ENCODE peak calls at places on chromosome 1, in five cellular contexts. S, P, U, H and V are unnamed samples.

GRCh38 chr1:91553196-91553595 is 52.5 kb downstream of the CDC7 start:
- DNase-seq in P (no peak), H (no peak), S (peak), U (no peak), V (no peak)

GRCh38 chr1:55310517-55310927 is 95.4 kb upstream of the USP24 start:
- DNase-seq in P (no peak), U (no peak), S (peak), H (no peak), V (peak)

GRCh38 chr1:116131866-116132605 is 20.8 kb downstream of the MAB21L3 start:
- DNase-seq in P (no peak), S (no peak), U (no peak), H (no peak), V (no peak)

GRCh38 chr1:8873506-8874229 is 4.8 kb downstream of the ENO1 start:
- DNase-seq in H (no peak), S (peak), P (peak), U (peak), V (peak)

GRCh38 chr1:58789322-58789856 is 5.5 kb upstream of the JUN start:
- DNase-seq in S (no peak), U (no peak), H (no peak), P (no peak), V (no peak)

GRCh38 chr1:40595623-40596022 is 64.2 kb downstream of the ZNF684 start:
- DNase-seq in U (no peak), P (no peak), S (no peak), H (no peak), V (no peak)

GRCh38 chr1:56758135-56758534 is 61.1 kb downstream of the FYB2 start:
- DNase-seq in H (no peak), P (peak), S (no peak), U (no peak), V (no peak)

GRCh38 chr1:65681101-65681500 is 111.6 kb upstream of the PDE4B start:
- DNase-seq in P (no peak), H (no peak), U (no peak), S (peak), V (no peak)

GRCh38 chr1:237181731-237182317 is 139.8 kb downstream of the RYR2 start:
- DNase-seq in S (no peak), P (no peak), H (no peak), U (no peak), V (no peak)

GRCh38 chr1:53165408-53165961 is 23.0 kb upstream of the SLC1A7 start:
- DNase-seq in P (no peak), S (no peak), U (no peak), H (no peak), V (peak)

GRCh38 chr1:7641587-7642417 is 129.3 kb upstream of the VAMP3 start:
- DNase-seq in H (no peak), P (no peak), S (no peak), U (no peak), V (no peak)

GRCh38 chr1:105317976-105318375 is 1568.3 kb downstream of the AMY1C start:
- DNase-seq in U (no peak), H (no peak), S (no peak), P (no peak), V (no peak)

GRCh38 chr1:56963667-56964066 is 2.1 kb downstream of the C8B start:
- DNase-seq in U (no peak), P (no peak), H (no peak), S (no peak), V (no peak)

GRCh38 chr1:53260631-53261247 is 22.4 kb upstream of the MAGOH start:
- DNase-seq in U (no peak), S (no peak), H (no peak), P (no peak), V (no peak)

GRCh38 chr1:102191723-102192122 is 195.0 kb upstream of the OLFM3 start:
- DNase-seq in P (peak), H (peak), U (no peak), S (peak), V (no peak)

GRCh38 chr1:58773406-58773840 is 10.4 kb downstream of the JUN start:
- DNase-seq in S (peak), H (peak), U (no peak), P (peak), V (no peak)

GRCh38 chr1:6683434-6683833 is 18.2 kb downstream of the DNAJC11 start:
- DNase-seq in P (no peak), S (no peak), U (no peak), H (no peak), V (no peak)

GRCh38 chr1:168114845-168115244 is 21.9 kb downstream of the GPR161 start:
- DNase-seq in S (no peak), H (no peak), P (no peak), U (no peak), V (no peak)

GRCh38 chr1:75079535-75080290 is 54.5 kb upstream of the LHX8 start:
- DNase-seq in S (no peak), H (no peak), U (no peak), P (no peak), V (no peak)

GRCh38 chr1:245441699-245442098 is 286.9 kb downstream of the KIF26B start:
- DNase-seq in U (no peak), S (peak), H (no peak), P (no peak), V (no peak)

GRCh38 chr1:229781453-229781852 is 155.4 kb downstream of the URB2 start:
- DNase-seq in H (no peak), S (no peak), U (no peak), P (no peak), V (no peak)

GRCh38 chr1:100463809-100464424 is 74.0 kb upstream of the GPR88 start:
- DNase-seq in S (peak), H (peak), P (peak), U (peak), V (peak)

GRCh38 chr1:46456411-46456963 is 33.1 kb upstream of the DMBX1 start:
- DNase-seq in S (no peak), U (no peak), H (no peak), P (no peak), V (no peak)

GRCh38 chr1:155127105-155127671 is 488 bp upstream of the EFNA1 start:
- DNase-seq in U (no peak), H (no peak), P (peak), S (peak), V (no peak)

GRCh38 chr1:147391114-147391513 is 148.6 kb downstream of the CHD1L start:
- DNase-seq in P (no peak), U (no peak), S (no peak), H (no peak), V (no peak)

GRCh38 chr1:147384805-147385204 is 142.3 kb downstream of the CHD1L start:
- DNase-seq in P (no peak), S (no peak), U (no peak), H (no peak), V (no peak)

GRCh38 chr1:147390185-147390542 is 147.7 kb downstream of the CHD1L start:
- DNase-seq in P (no peak), H (no peak), U (no peak), S (no peak), V (no peak)

GRCh38 chr1:147388969-147389368 is 146.5 kb downstream of the CHD1L start:
- DNase-seq in P (no peak), S (no peak), U (no peak), H (no peak), V (no peak)

DNA sequence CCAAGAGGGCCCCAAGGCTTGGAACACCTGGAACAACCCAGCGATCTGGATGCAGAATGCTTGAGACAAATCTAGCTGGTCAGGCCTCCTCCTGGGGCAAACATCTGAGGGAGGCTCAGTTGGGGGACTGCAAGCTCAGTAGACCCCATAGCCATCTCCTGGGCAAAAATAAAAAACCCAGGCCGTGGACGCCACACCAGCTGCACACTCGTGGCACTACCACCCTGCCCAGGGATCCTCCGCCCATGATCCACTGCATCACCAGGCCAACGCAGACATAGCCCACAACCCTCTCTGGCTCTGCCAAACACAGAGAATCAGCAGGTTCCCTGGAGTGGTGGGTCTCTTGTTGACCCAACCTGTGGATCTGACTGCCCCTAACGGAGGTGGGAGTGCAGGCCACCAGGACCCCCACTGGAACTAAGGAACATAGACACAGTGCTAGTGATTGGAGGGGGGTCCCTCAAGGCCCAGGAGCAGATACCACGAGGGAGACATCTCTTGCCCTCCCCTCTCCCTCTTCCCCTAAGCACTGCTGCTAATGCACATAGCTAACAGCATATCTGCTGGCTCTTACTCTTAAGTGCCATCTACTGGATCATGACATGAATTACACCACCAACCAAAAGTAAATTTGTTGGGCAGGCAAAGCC is 147.2 kb downstream of the CHD1L start:
- DNase-seq in S (peak), P (peak), U (no peak), H (peak), V (peak)
- TF ChIP-seq CTCF in S (peak), P (peak), U (peak), H (peak), V (peak)

GRCh38 chr1:159795534-159795933 is 6.6 kb upstream of the FCRL6 start:
- DNase-seq in U (no peak), P (no peak), S (no peak), H (no peak), V (no peak)

GRCh38 chr1:159786465-159786864 is 5.7 kb downstream of the DUSP23 start:
- DNase-seq in H (no peak), S (no peak), P (no peak), U (no peak), V (no peak)

GRCh38 chr1:159786966-159787365 is 6.2 kb downstream of the DUSP23 start:
- DNase-seq in U (no peak), P (no peak), H (no peak), S (no peak), V (no peak)

GRCh38 chr1:159791461-159791860 is 10.7 kb downstream of the DUSP23 start:
- DNase-seq in U (no peak), H (no peak), P (no peak), S (no peak), V (no peak)

DNA sequence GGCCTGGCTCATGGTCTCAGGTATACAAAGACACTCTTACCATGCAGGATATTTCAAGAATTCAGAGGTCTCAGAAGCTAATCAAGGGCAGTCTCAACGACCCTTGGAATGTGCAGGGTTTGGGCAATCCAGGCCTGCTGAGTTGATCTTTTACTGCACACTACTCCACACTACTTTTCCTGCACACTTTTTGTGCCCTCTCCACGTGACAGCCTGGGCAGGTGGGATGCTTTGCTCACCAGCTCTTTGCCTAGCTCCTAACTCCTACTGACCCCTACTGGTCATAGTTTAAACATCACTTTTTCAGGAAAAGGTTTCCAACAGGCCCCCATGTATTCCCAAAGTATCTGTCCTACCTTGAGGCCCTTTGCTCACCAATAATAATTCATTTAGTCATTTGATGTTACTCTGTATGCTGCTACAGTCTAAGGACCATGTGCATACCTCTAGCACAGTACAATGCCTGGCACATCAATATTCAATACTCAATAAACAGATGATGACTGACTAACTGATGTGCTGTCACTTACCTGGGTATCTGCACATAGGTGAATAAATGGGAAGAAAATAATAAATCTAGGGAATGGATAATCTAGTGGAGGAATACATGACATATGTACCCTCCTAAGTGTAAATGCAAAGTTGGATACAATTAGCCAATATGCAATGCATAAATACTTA is 9.6 kb downstream of the DUSP23 start:
- DNase-seq in U (no peak), P (peak), H (peak), S (peak), V (no peak)
- TF ChIP-seq CTCF in U (peak), P (peak), H (peak), S (peak), V (peak)

GRCh38 chr1:13469343-13469742 is 44.5 kb downstream of the LRRC38 start:
- DNase-seq in H (peak), U (no peak), P (peak), S (peak), V (no peak)
- TF ChIP-seq CTCF in H (no peak), U (no peak), P (no peak), S (no peak), V (no peak)

DNA sequence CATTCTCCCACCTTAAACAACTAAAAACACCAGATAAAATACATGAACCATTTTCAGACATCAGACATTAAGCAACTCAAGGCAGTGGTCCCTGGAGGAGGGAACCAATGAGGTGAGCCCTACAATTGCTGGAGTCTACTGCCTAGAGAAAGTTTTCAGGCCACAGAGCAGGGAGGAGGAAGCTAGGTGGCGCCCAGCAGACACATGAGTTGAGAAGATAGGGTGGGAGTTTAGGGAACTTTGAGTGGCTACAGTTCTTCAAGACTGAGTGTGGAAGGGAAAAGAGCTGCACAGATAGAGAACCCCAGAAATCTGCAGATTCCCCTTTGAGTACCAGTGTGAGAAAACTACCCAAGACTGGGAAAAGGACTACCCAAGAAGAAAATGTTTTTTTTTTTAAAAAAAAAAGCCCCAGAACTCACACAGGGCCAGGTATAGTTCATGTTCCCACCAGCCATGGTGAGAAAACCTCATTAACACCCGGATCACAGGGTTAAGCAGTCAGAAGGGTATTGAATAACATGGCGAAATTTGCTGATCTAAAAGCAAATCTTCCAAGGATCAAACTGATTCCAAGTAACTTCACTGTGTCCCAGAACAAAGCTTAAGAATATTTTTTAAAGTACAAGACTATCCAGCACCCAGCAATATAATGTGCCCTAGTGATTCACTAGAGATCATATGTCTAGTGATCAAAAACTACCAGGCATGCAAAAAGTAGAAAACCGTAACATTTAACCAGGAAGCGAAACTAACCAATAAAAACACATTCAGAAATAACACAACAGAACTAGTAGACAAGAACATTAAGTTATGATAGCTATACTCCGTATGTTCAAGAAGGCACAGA is 12.0 kb downstream of the ALDH9A1 start:
- DNase-seq in H (peak), S (no peak), P (no peak), U (no peak), V (no peak)
- TF ChIP-seq CTCF in H (peak), S (peak), P (no peak), U (no peak), V (peak)

GRCh38 chr1:201597551-201598230 is 58.8 kb downstream of the NAV1 start:
- DNase-seq in S (no peak), P (peak), U (no peak), H (no peak), V (no peak)
- TF ChIP-seq CTCF in S (no peak), P (no peak), U (no peak), H (no peak), V (no peak)

GRCh38 chr1:47469910-47470309 is 32.1 kb downstream of the FOXD2 start:
- DNase-seq in P (no peak), S (no peak), U (no peak), H (no peak), V (no peak)
- TF ChIP-seq CTCF in P (no peak), S (no peak), U (no peak), H (no peak), V (no peak)